ENCODE peak calls at places on chromosomes 3 and 15, in nine cellular contexts. Y is K562, K is mammary epithelial cell, Q is neural progenitor cell, X is mesendoderm, W is H1, P is SK-N-SH, I is GM23248, E is PC-3. L is an unnamed sample.

GRCh38 chr3:40841570-40842109 is 316.9 kb downstream of the ZNF621 start:
- DNase-seq in W (no peak), I (no peak), K (no peak), Y (no peak), P (no peak), E (no peak), X (no peak), Q (no peak), L (no peak)

GRCh38 chr15:36943496-36944361 is 156.6 kb downstream of the MEIS2 start:
- DNase-seq in E (no peak), I (no peak), X (no peak), K (no peak), P (no peak), Y (no peak), W (no peak), Q (peak; percentile 73), L (no peak)

GRCh38 chr3:155270063-155270462 is 23.4 kb downstream of the STRIT1 start:
- DNase-seq in K (peak; percentile 44), Q (no peak), P (no peak), Y (no peak), X (no peak), E (peak; percentile 94), I (no peak), W (no peak), L (peak; percentile 97)

GRCh38 chr15:35748105-35748504 is 202.1 kb upstream of the DPH6 start:
- DNase-seq in K (no peak), W (no peak), Y (no peak), P (no peak), X (no peak), Q (no peak), I (no peak), E (no peak), L (no peak)

GRCh38 chr3:162842817-162843216 is 1346.2 kb downstream of the OTOL1 start:
- DNase-seq in X (no peak), Q (no peak), I (no peak), E (no peak), P (no peak), W (no peak), K (no peak), Y (no peak), L (no peak)

GRCh38 chr3:68793750-68794149 is 138.6 kb downstream of the TAFA4 start:
- DNase-seq in Q (no peak), W (no peak), E (no peak), X (no peak), Y (no peak), P (no peak), I (no peak), K (no peak), L (no peak)

GRCh38 chr15:71387825-71388224 is 272.6 kb downstream of the THSD4 start:
- DNase-seq in X (no peak), E (no peak), I (no peak), Q (no peak), K (no peak), W (no peak), P (no peak), Y (no peak), L (no peak)

GRCh38 chr15:87940763-87941162 is 315.8 kb downstream of the NTRK3 start:
- DNase-seq in E (no peak), Y (no peak), X (no peak), W (no peak), P (no peak), I (no peak), K (no peak), Q (no peak), L (no peak)

GRCh38 chr15:67144609-67145306 is 79.4 kb downstream of the SMAD3 start:
- DNase-seq in Y (no peak), I (peak; percentile 94), E (no peak), X (peak; percentile 77), Q (no peak), K (peak; percentile 62), P (no peak), W (no peak), L (peak; percentile 79)

GRCh38 chr15:67145710-67146109 is 80.3 kb downstream of the SMAD3 start:
- DNase-seq in E (no peak), Q (no peak), P (no peak), Y (no peak), W (no peak), I (no peak), X (no peak), K (no peak), L (no peak)

GRCh38 chr15:67142142-67143092 is 77.0 kb downstream of the SMAD3 start:
- DNase-seq in E (peak; percentile 51), I (peak; percentile 92), K (no peak), X (no peak), W (no peak), Q (no peak), Y (no peak), P (peak; percentile 60), L (peak; percentile 57)

GRCh38 chr15:67145307-67145610 is 79.9 kb downstream of the SMAD3 start:
- DNase-seq in E (no peak), X (no peak), I (no peak), Q (no peak), K (no peak), P (no peak), W (no peak), Y (no peak), L (no peak)

GRCh38 chr15:67143646-67144045 is 78.2 kb downstream of the SMAD3 start:
- DNase-seq in Y (no peak), X (no peak), E (peak; percentile 28), K (no peak), I (no peak), Q (no peak), W (no peak), P (no peak), L (no peak)
- H3K79me2 ChIP-seq in Y (peaks cover 13% of the 10 kb centered on the region), X (peaks cover 2% of the 10 kb centered on the region), E (peaks cover 94% of the 10 kb centered on the region), K (peaks cover 86% of the 10 kb centered on the region), I (peaks cover 86% of the 10 kb centered on the region), Q (peaks cover 67% of the 10 kb centered on the region), W (no peaks in the 10 kb centered on the region), P (peaks cover 89% of the 10 kb centered on the region), L (peaks cover under 1% of the 10 kb centered on the region)

GRCh38 chr15:80153900-80154299 is 1.1 kb downstream of the FAH start:
- DNase-seq in P (no peak), K (no peak), W (no peak), X (no peak), E (no peak), I (no peak), Q (no peak), Y (peak; percentile 82), L (no peak)

GRCh38 chr15:80151148-80151547 is 1.7 kb upstream of the FAH start:
- DNase-seq in W (no peak), P (no peak), X (no peak), E (no peak), Q (peak; percentile 17), I (no peak), K (no peak), Y (no peak), L (no peak)

GRCh38 chr15:80152896-80153876 is at the start of gene FAH:
- DNase-seq in P (peak; percentile 44), E (peak; percentile 41), Q (peak; percentile 48), X (peak; percentile 62), I (peak; percentile 84), Y (peak; percentile 57), K (peak; percentile 63), W (peak; percentile 62), L (peak; percentile 69)

GRCh38 chr15:80152180-80152895 is 461 bp upstream of the FAH start:
- DNase-seq in Y (peak; percentile 97), E (peak; percentile 86), Q (peak; percentile 97), P (peak; percentile 99), I (peak; percentile 92), K (peak; percentile 84), W (peak; percentile 89), X (peak; percentile 98), L (peak; percentile 73)

DNA sequence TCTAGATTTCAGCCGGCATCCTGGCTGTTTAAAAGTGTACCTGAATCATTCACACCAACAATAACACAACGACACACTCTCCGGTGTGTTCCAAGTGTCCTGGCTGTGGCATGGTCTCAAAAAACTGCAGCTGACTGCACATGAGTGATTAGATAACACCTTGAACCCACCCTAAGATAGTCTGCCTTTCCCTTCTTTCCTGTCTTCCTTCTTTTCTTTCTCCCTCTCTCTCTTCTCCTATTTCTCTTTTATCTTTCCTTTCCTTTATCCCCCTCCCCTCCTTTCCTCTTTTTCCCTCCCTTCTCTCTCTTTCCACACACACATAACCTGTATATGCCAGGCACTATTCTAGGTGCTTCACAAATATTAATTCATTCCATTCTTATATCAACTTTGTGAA is 1.2 kb upstream of the FAH start:
- DNase-seq in W (no peak), I (no peak), X (no peak), Y (peak; percentile 57), E (no peak), K (no peak), P (no peak), Q (no peak), L (no peak)
- H3K9ac ChIP-seq in W (no peak overlapping the region), I (peak overlapping the region; percentile 61), X (no peak overlapping the region), Y (peak overlapping the region; percentile 53), E (no peak overlapping the region), K (peak overlapping the region; percentile 49), P (no peak overlapping the region), Q (no peak overlapping the region), L (no peak overlapping the region)

GRCh38 chr15:81303241-81304225 is 20.4 kb downstream of the STARD5 start:
- DNase-seq in X (no peak), I (no peak), Y (no peak), P (no peak), Q (peak; percentile 52), E (no peak), K (no peak), W (peak; percentile 60), L (peak; percentile 57)

GRCh38 chr15:81302605-81303204 is 21.2 kb downstream of the STARD5 start:
- DNase-seq in Q (no peak), E (no peak), Y (no peak), K (no peak), I (no peak), X (no peak), W (no peak), P (no peak), L (no peak)

GRCh38 chr15:81301815-81302399 is 22.0 kb downstream of the STARD5 start:
- DNase-seq in I (no peak), E (no peak), Y (no peak), X (no peak), P (no peak), K (no peak), Q (no peak), W (no peak), L (peak; percentile 13)

GRCh38 chr15:81301385-81301784 is 22.6 kb downstream of the STARD5 start:
- DNase-seq in E (no peak), P (no peak), K (no peak), I (no peak), Q (no peak), W (no peak), X (no peak), Y (no peak), L (no peak)

GRCh38 chr15:81304226-81304625 is 19.7 kb downstream of the STARD5 start:
- DNase-seq in Y (no peak), X (no peak), W (no peak), I (peak; percentile 27), Q (no peak), E (no peak), P (no peak), K (peak; percentile 47), L (peak; percentile 79)
- H3K79me2 ChIP-seq in Y (no peaks in the 10 kb centered on the region), X (no peaks in the 10 kb centered on the region), W (no peaks in the 10 kb centered on the region), I (no peaks in the 10 kb centered on the region), Q (no peaks in the 10 kb centered on the region), E (no peaks in the 10 kb centered on the region), P (no peaks in the 10 kb centered on the region), K (no peaks in the 10 kb centered on the region), L (no peaks in the 10 kb centered on the region)

DNA sequence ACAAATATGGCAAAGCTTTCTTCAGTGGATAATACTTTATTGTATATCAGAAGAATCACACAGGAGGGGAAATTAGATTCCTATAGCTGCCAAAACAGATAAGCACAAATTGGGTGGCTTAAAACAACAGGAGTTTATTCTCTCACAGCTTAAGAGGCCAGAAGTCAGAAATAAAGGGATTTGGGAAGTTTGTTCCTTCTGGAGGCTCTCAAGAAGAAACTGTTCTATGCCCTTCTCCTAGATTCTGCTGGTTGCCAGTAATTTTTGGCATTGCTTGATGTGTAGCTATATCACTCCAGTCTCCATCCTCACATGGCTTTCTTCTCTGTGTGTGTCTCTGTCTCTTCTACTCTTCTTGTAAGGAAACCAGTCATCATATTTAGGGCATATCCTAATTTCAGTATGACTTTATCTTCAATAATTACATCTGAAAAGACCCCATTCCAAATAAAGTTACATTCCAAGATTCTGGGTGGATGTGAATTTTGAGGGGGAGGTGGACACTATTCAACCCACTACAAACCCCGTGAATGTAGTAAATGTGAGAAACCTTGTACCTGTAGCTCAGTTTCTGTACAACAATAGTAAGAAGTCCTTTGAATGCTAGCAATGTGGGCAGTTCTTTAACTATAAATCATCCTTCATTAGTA is 22.2 kb upstream of the WNT7A start:
- DNase-seq in W (no peak), X (no peak), K (no peak), Y (no peak), E (no peak), P (no peak), Q (no peak), I (no peak), L (no peak)
- H3K9ac ChIP-seq in W (no peak overlapping the region), X (no peak overlapping the region), K (no peak overlapping the region), Y (no peak overlapping the region), E (no peak overlapping the region), P (no peak overlapping the region), Q (no peak overlapping the region), I (no peak overlapping the region), L (no peak overlapping the region)

L was measured in trophoblast cell.